ENCODE peak calls at places on chromosomes 4 and X, in eight cellular contexts. G, D, C, L, F, P, E and S are unnamed samples. For H3K9me3, the result is how much of the 10 kb centered on the place peaks cover.

GRCh38 chr4:88411491-88412101 is 32.9 kb downstream of the HERC6 start:
- DNase-seq in C (no peak), P (no peak), L (no peak), F (no peak), D (no peak), G (no peak), E (no peak), S (no peak)

GRCh38 chrX:115564243-115564642 is 3.3 kb downstream of the PLS3 start:
- DNase-seq in D (no peak), G (no peak), F (no peak), C (no peak), P (no peak), E (no peak), L (no peak), S (no peak)

GRCh38 chr4:47668810-47669408 is 169.0 kb downstream of the CORIN start:
- DNase-seq in L (no peak), P (no peak), E (no peak), D (no peak), G (no peak), C (peak), F (no peak), S (peak)

GRCh38 chr4:38634047-38634759 is 29.8 kb upstream of the KLF3 start:
- DNase-seq in L (no peak), F (no peak), G (no peak), D (no peak), C (no peak), E (no peak), P (no peak), S (no peak)

GRCh38 chr4:114249561-114250356 is 270.3 kb upstream of the ARSJ start:
- DNase-seq in F (no peak), G (no peak), P (no peak), L (no peak), E (no peak), C (no peak), D (no peak), S (no peak)

GRCh38 chr4:89800012-89800516 is 36.9 kb downstream of the SNCA start:
- DNase-seq in C (no peak), F (no peak), G (no peak), D (no peak), P (no peak), E (no peak), L (no peak), S (no peak)

GRCh38 chr4:110628321-110629213 is 5.7 kb upstream of the PITX2 start:
- DNase-seq in D (no peak), P (no peak), L (no peak), G (no peak), E (no peak), F (no peak), C (no peak), S (no peak)

GRCh38 chr4:25031077-25031606 is 396 bp upstream of the LGI2 start:
- DNase-seq in C (peak), F (no peak), P (no peak), L (no peak), E (no peak), G (no peak), D (no peak), S (no peak)

GRCh38 chr4:184962125-184962638 is 56.1 kb upstream of the HELT start:
- DNase-seq in L (no peak), D (no peak), C (no peak), E (peak), P (no peak), F (no peak), G (no peak), S (no peak)

GRCh38 chrX:100591256-100592051 is 6.7 kb downstream of the TNMD start:
- DNase-seq in E (peak), G (no peak), C (no peak), D (no peak), L (no peak), F (no peak), P (no peak), S (no peak)

GRCh38 chrX:100587846-100588245 is 3.1 kb downstream of the TNMD start:
- DNase-seq in L (no peak), E (no peak), G (no peak), D (no peak), C (no peak), F (no peak), P (no peak), S (no peak)

GRCh38 chrX:100596601-100597000 is 11.9 kb downstream of the TNMD start:
- DNase-seq in L (no peak), D (no peak), E (no peak), F (no peak), P (no peak), C (no peak), G (no peak), S (no peak)

GRCh38 chrX:100593142-100593541 is 8.4 kb downstream of the TNMD start:
- DNase-seq in G (no peak), D (no peak), L (no peak), E (no peak), F (no peak), C (no peak), P (no peak), S (no peak)
- H3K4me3 ChIP-seq in G (no peak), D (no peak), L (no peak), E (no peak), F (no peak), C (no peak), P (no peak), S (no peak)

GRCh38 chr4:123403205-123403604 is 6.6 kb downstream of the SPRY1 start:
- DNase-seq in C (no peak), E (no peak), D (no peak), G (no peak), F (no peak), L (no peak), P (no peak), S (no peak)
- H3K27ac ChIP-seq in C (no peak), E (peak), D (no peak), G (peak), F (no peak), L (no peak), P (peak), S (no peak)

GRCh38 chrX:152025656-152026440 is 51.4 kb upstream of the GABRE start:
- DNase-seq in F (no peak), D (no peak), P (no peak), C (no peak), G (no peak), L (no peak), E (no peak), S (no peak)
- H3K9me3 ChIP-seq in F (under half), D (under half), P (under half), C (under half), G (under half), L (under half), E (under half), S (under half)

DNA sequence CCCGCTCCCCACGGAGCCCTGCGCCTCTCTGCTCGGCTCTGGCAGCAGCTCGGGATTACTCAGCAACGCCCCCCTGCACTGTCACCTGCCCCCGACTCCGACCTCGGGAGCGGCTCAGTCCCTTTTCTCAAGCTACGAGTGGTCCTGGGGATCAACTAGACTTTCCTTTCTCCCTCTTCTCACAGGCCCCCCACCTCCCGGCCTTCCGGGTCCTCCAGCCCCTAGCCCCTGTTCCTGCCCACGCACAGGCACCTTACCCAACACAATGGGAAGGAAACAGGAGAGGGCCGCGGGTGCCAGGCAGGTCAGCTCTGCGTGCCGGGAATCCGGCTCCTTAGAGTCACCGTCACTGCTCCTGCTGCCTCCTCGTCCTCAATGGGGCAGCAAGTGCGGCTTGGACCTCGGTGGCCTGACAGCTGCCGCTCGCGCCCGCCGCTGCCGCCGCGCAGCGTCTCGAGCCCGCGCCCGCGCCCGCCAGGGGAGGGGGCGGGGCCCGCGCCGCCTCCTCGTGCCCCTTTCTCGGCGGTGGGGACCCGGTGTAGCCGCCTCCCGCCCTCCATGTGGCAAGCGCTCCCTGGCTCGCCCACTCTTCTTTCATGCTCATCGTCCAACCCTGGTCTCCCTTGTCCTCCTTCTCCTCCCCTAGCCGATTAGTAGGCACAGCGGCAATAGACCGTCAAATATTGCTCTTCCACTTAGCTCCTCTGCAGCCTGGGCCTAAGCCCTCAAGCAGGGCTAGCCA is at the start of gene RAB9B:
- DNase-seq in P (peak), L (peak), C (peak), D (peak), E (peak), F (peak), G (peak), S (peak)
- H3K4me3 ChIP-seq in P (peak), L (peak), C (peak), D (peak), E (peak), F (peak), G (peak), S (peak)

DNA sequence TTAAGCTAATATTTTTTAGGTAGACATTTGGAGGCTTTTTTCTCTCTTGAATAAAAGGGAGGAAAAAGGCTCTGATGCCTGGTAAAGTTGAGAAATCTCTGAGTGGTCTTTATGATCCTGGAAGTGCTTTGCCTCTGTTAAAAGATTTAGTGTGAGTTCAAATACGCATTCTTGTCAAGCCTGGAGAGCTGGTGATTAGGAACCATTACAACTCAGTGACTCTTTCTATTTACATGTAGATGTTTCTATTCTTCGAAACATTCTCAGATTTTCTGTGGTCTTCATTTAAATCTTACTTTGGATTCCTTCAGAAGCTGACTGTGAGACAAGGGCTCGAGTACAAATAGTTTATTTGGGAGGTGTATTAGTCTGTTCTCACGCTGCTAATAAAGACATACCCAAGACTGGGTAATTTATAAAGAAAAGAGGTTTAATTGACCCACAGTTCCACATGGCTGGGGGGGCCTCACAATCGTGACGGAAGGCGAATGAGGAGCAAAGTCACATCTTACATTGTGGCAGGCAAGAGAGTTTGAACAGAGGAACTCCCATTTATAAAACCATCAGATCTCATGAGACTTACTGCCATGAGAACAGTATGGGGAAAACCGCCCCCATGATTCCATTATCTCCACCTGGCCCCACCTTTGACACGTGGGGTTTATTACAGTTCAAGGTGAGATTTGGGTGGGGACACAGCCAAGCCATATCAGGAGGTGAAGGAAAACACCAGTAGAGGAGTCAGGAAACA is 143.7 kb upstream of the MED14 start:
- DNase-seq in D (no peak), G (no peak), F (no peak), C (no peak), E (no peak), L (no peak), P (no peak), S (no peak)
- H3K27ac ChIP-seq in D (no peak), G (no peak), F (no peak), C (no peak), E (no peak), L (no peak), P (no peak), S (no peak)

DNA sequence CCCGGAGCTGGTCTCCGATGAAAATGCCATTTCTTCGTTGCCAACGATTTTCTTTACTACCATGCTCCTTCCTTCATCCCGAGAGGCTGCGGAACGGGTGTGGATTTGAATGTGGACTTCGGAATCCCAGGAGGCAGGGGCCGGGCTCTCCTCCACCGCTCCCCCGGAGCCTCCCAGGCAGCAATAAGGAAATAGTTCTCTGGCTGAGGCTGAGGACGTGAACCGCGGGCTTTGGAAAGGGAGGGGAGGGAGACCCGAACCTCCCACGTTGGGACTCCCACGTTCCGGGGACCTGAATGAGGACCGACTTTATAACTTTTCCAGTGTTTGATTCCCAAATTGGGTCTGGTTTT is 14.4 kb downstream of the SHOX start:
- DNase-seq in E (peak), F (no peak), P (no peak), D (no peak), L (no peak), G (no peak), C (no peak), S (no peak)
- H3K9me3 ChIP-seq in E (under half), F (under half), P (under half), D (under half), L (under half), G (under half), C (under half), S (under half)

GRCh38 chr4:81418572-81418971 is 53.1 kb downstream of the RASGEF1B start:
- DNase-seq in E (no peak), L (no peak), D (no peak), P (no peak), G (no peak), F (no peak), C (no peak), S (no peak)
- H3K4me3 ChIP-seq in E (no peak), L (no peak), D (no peak), P (no peak), G (no peak), F (no peak), C (no peak), S (no peak)

DNA sequence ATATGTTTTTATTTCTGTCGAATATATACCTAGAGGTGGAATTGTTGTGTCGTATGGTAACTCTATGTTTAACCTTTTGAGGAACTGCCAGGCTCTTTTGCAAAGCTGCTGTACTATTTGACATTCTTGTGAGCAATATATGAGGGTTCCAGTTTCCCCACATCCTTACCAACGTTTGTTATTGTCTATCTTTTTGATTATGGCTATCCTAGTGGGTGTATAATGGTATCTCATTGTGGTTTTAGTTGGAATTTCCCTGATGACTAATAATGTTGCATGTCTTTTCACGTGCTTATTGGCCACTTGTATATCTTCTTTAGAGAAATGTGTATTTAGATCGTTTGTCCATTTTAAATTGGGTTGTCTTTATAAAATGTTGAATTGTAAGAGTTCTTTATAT is 24.5 kb downstream of the REPS2 start:
- DNase-seq in F (no peak), L (no peak), D (no peak), E (no peak), P (no peak), G (no peak), C (no peak), S (no peak)
- H3K27ac ChIP-seq in F (no peak), L (no peak), D (no peak), E (no peak), P (no peak), G (no peak), C (no peak), S (no peak)